ENCODE peak calls at places on chromosomes 1 and 21, in six cellular contexts. O is CD4-positive, alpha-beta T cell; H is renal cortical epithelial cell; T is nephron progenitor cell; G is non-pigmented ciliary epithelial cell; I is H7. B is an unnamed sample.
A peak's percentile ranks its signal among the peaks of the same experiment; 100 is the strongest.

GRCh38 chr1:15799928-15800835 is 7.3 kb downstream of the UQCRHL start:
- DNase-seq in O (no peak), H (peak; percentile 94), T (peak; percentile 59), G (no peak), I (peak; percentile 78), B (peak; percentile 96)

GRCh38 chr1:39255212-39255611 is 50.7 kb downstream of the MACF1 start:
- DNase-seq in O (no peak), H (no peak), T (no peak), G (no peak), I (no peak), B (no peak)

GRCh38 chr1:78009836-78010235 is 5.1 kb downstream of the DNAJB4 start:
- DNase-seq in O (no peak), H (no peak), T (no peak), G (peak; percentile 18), I (no peak), B (no peak)

GRCh38 chr1:157697781-157698569 is 2.6 kb downstream of the FCRL3 start:
- DNase-seq in O (no peak), H (no peak), T (no peak), G (no peak), I (no peak), B (peak; percentile 83)

GRCh38 chr1:29469457-29469856 is 233.1 kb downstream of the PTPRU start:
- DNase-seq in O (no peak), H (peak; percentile 48), T (no peak), G (no peak), I (no peak), B (no peak)

GRCh38 chr1:111776397-111776796 is 20.7 kb downstream of the DDX20 start:
- DNase-seq in O (no peak), H (no peak), T (no peak), G (no peak), I (no peak), B (peak; percentile 14)

GRCh38 chr1:18794066-18794465 is 65.4 kb downstream of the TAS1R2 start:
- DNase-seq in O (no peak), H (no peak), T (no peak), G (no peak), I (no peak), B (no peak)

GRCh38 chr1:208230668-208231529 is 13.3 kb downstream of the PLXNA2 start:
- DNase-seq in O (no peak), H (peak; percentile 72), T (no peak), G (no peak), I (no peak), B (no peak)

GRCh38 chr1:94801919-94802546 is 18.1 kb upstream of the SLC44A3 start:
- DNase-seq in O (no peak), H (peak; percentile 93), T (peak; percentile 35), G (peak; percentile 77), I (peak; percentile 43), B (peak; percentile 87)

GRCh38 chr1:119046429-119047039 is 58.4 kb upstream of the TBX15 start:
- DNase-seq in O (no peak), H (peak; percentile 17), T (no peak), G (peak; percentile 13), I (no peak), B (no peak)

GRCh38 chr1:222702210-222702609 is 10.1 kb downstream of the AIDA start:
- DNase-seq in O (no peak), H (no peak), T (no peak), G (no peak), I (no peak), B (peak; percentile 18)

GRCh38 chr1:226644541-226645176 is 94.4 kb downstream of the ITPKB start:
- DNase-seq in O (no peak), H (no peak), T (no peak), G (no peak), I (no peak), B (no peak)

GRCh38 chr21:44702973-44703730 is 6.2 kb downstream of the KRTAP10-12 start:
- DNase-seq in O (no peak), H (no peak), T (no peak), G (no peak), I (peak; percentile 62), B (no peak)

GRCh38 chr21:39644069-39644468 is 31.3 kb downstream of the B3GALT5 start:
- DNase-seq in O (no peak), H (no peak), T (no peak), G (no peak), I (no peak), B (no peak)

GRCh38 chr21:35007348-35007747 is 41.8 kb downstream of the RUNX1 start:
- DNase-seq in O (no peak), H (no peak), T (no peak), G (no peak), I (no peak), B (no peak)

GRCh38 chr1:77027916-77028315 is 160.6 kb downstream of the ST6GALNAC5 start:
- DNase-seq in O (no peak), H (no peak), T (no peak), G (no peak), I (no peak), B (no peak)

GRCh38 chr1:9594471-9595155 is 5.9 kb downstream of the TMEM201 start:
- DNase-seq in O (no peak), H (no peak), T (no peak), G (no peak), I (peak; percentile 60), B (no peak)

GRCh38 chr1:46530791-46531409 is 20.5 kb downstream of the KNCN start:
- DNase-seq in O (no peak), H (no peak), T (no peak), G (no peak), I (peak; percentile 74), B (peak; percentile 75)

GRCh38 chr1:218765753-218766152 is 407.9 kb upstream of the LYPLAL1 start:
- DNase-seq in O (no peak), H (no peak), T (no peak), G (no peak), I (no peak), B (no peak)

GRCh38 chr1:176843352-176844297 is 320.9 kb downstream of the ASTN1 start:
- DNase-seq in O (no peak), H (peak; percentile 60), T (peak; percentile 53), G (peak; percentile 26), I (peak; percentile 10), B (peak; percentile 63)